ENCODE peak calls at places on chromosomes 2 and 18, in five cellular contexts. Z, R, E, P and S are unnamed samples.

GRCh38 chr2:73841912-73842738 is 13.4 kb downstream of the STAMBP start:
- DNase-seq in R (peak), P (no peak), E (peak), Z (no peak), S (no peak)

GRCh38 chr18:24456549-24456948 is 3.9 kb upstream of the HRH4 start:
- DNase-seq in E (no peak), R (no peak), Z (no peak), P (no peak), S (no peak)

GRCh38 chr2:152499411-152499810 is 164.4 kb downstream of the FMNL2 start:
- DNase-seq in R (no peak), Z (no peak), E (no peak), P (peak), S (no peak)

GRCh38 chr18:7370812-7371211 is 139.9 kb downstream of the LRRC30 start:
- DNase-seq in P (no peak), R (no peak), E (no peak), Z (no peak), S (no peak)

GRCh38 chr2:15996536-15997423 is 56.4 kb downstream of the MYCN start:
- DNase-seq in E (no peak), Z (no peak), R (no peak), P (no peak), S (no peak)

GRCh38 chr18:25467226-25468065 is 115.5 kb upstream of the ZNF521 start:
- DNase-seq in R (no peak), Z (peak), E (no peak), P (peak), S (no peak)

GRCh38 chr2:26494199-26494598 is 16.3 kb upstream of the OTOF start:
- DNase-seq in R (no peak), E (no peak), Z (no peak), P (no peak), S (no peak)

GRCh38 chr2:47300081-47300480 is 102.9 kb upstream of the MSH2 start:
- DNase-seq in R (no peak), E (no peak), Z (peak), P (peak), S (no peak)

GRCh38 chr2:73085691-73086090 is 14.2 kb upstream of the SFXN5 start:
- DNase-seq in P (peak), Z (peak), E (peak), R (peak), S (peak)

GRCh38 chr2:30702694-30703093 is 104.6 kb downstream of the CAPN13 start:
- DNase-seq in Z (no peak), R (no peak), E (no peak), P (no peak), S (no peak)

GRCh38 chr2:224723606-224724217 is 7.5 kb upstream of the CCDC195 start:
- DNase-seq in Z (no peak), P (peak), R (no peak), E (no peak), S (no peak)

GRCh38 chr2:95298471-95299111 is 1.4 kb downstream of the KCNIP3 start:
- DNase-seq in R (no peak), P (no peak), Z (no peak), E (no peak), S (no peak)

GRCh38 chr2:163347982-163348842 is 387.6 kb downstream of the FIGN start:
- DNase-seq in R (peak), E (peak), P (peak), Z (peak), S (no peak)

GRCh38 chr2:28406276-28407096 is 13.8 kb downstream of the FOSL2 start:
- DNase-seq in E (peak), P (peak), R (no peak), Z (peak), S (peak)

GRCh38 chr2:25528173-25528572 is 145.2 kb downstream of the DTNB start:
- DNase-seq in Z (peak), E (no peak), R (no peak), P (peak), S (no peak)

GRCh38 chr2:187429989-187430388 is 18.1 kb downstream of the CALCRL start:
- DNase-seq in Z (peak), R (no peak), P (peak), E (no peak), S (no peak)

GRCh38 chr2:226773291-226773690 is 26.3 kb downstream of the IRS1 start:
- DNase-seq in R (no peak), P (no peak), E (no peak), Z (no peak), S (no peak)

GRCh38 chr18:54958711-54959625 is at the start of gene CCDC68:
- DNase-seq in R (peak), Z (peak), P (no peak), E (peak), S (peak)

GRCh38 chr18:41545091-41545888 is 409.7 kb upstream of the PIK3C3 start:
- DNase-seq in R (no peak), P (no peak), E (no peak), Z (no peak), S (no peak)

GRCh38 chr2:181466661-181467576 is 9.7 kb downstream of the ITGA4 start:
- DNase-seq in R (peak), Z (peak), E (peak), P (peak), S (peak)

GRCh38 chr2:54572262-54572635 is 116.1 kb downstream of the SPTBN1 start:
- DNase-seq in Z (peak), E (no peak), P (peak), R (peak), S (peak)

GRCh38 chr2:64525323-64525625 is 1.1 kb downstream of the AFTPH start:
- DNase-seq in E (no peak), R (peak), Z (peak), P (no peak), S (no peak)

GRCh38 chr18:31946305-31947046 is 3.5 kb upstream of the TRAPPC8 start:
- DNase-seq in P (no peak), R (no peak), Z (no peak), E (peak), S (no peak)

GRCh38 chr2:155842103-155842502 is 490.4 kb downstream of the NR4A2 start:
- DNase-seq in Z (no peak), P (no peak), E (no peak), R (no peak), S (no peak)

GRCh38 chr18:62957885-62958472 is 242.6 kb downstream of the PHLPP1 start:
- DNase-seq in E (peak), P (peak), Z (peak), R (peak), S (peak)

GRCh38 chr2:121707344-121707919 is 29.2 kb downstream of the NIFK start:
- DNase-seq in P (no peak), Z (no peak), E (peak), R (peak), S (peak)

GRCh38 chr18:44759925-44760342 is 79.2 kb downstream of the SETBP1 start:
- DNase-seq in P (no peak), R (no peak), E (no peak), Z (no peak), S (no peak)

GRCh38 chr18:69564602-69565001 is 163.9 kb downstream of the DOK6 start:
- DNase-seq in R (no peak), E (no peak), P (no peak), Z (no peak), S (no peak)

GRCh38 chr2:8170954-8171353 is 510.9 kb upstream of the ID2 start:
- DNase-seq in Z (no peak), R (no peak), P (no peak), E (no peak), S (no peak)

DNA sequence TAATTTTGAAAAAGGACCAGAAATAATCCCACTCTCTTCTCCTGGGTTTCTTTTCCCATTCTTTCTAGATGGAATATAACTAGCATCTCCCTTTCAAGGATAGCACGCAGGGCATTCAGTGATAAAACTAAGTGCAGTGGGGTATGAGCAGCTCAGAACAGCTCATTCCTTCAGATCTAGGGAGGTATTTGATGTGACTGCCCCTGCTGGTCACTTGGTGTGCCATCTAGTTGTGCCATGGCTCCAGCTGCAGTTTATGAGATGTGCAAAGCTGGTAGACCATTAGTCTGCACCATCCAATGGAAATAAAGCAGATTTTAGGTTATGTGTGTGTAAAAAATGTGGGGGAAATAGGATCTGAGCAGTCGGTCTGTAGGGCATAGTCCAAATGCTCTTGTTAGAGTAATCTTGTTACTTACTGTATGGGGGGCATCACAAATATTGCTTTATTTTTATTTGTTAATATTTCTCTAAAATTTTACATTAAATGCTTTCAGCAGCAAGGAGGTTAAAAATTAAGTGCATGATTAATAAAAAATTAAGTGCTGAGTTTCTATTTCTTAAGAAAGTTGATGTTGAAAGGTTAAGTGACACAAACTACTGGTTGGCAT is 38.9 kb downstream of the CTAGE1 start:
- DNase-seq in P (peak), Z (peak), R (peak), E (peak), S (peak)
- TF ChIP-seq CTCF in P (peak), Z (peak), R (peak), E (peak), S (peak)

GRCh38 chr2:96809951-96810782 is 5.9 kb upstream of the CNNM3 start:
- DNase-seq in E (no peak), Z (no peak), R (no peak), P (no peak), S (no peak)
- TF ChIP-seq CTCF in E (no peak), Z (no peak), R (no peak), P (no peak), S (no peak)

GRCh38 chr2:71388214-71388613 is 56.6 kb downstream of the ZNF638 start:
- DNase-seq in P (no peak), R (no peak), E (no peak), Z (no peak), S (no peak)
- TF ChIP-seq CTCF in P (no peak), R (no peak), E (no peak), Z (no peak), S (no peak)

GRCh38 chr18:79379931-79380815 is 15.6 kb upstream of the NFATC1 start:
- DNase-seq in P (no peak), R (no peak), E (no peak), Z (no peak), S (no peak)

GRCh38 chr18:79377187-79377891 is 18.4 kb upstream of the NFATC1 start:
- DNase-seq in R (no peak), Z (no peak), P (no peak), E (no peak), S (no peak)

GRCh38 chr18:79380816-79381806 is 14.6 kb upstream of the NFATC1 start:
- DNase-seq in P (peak), Z (peak), E (peak), R (peak), S (peak)

GRCh38 chr18:79378416-79379250 is 17.1 kb upstream of the NFATC1 start:
- DNase-seq in Z (peak), R (peak), P (peak), E (peak), S (peak)

GRCh38 chr18:79379251-79379905 is 16.4 kb upstream of the NFATC1 start:
- DNase-seq in P (no peak), R (no peak), Z (no peak), E (no peak), S (no peak)
- TF ChIP-seq CTCF in P (no peak), R (no peak), Z (no peak), E (no peak), S (no peak)

DNA sequence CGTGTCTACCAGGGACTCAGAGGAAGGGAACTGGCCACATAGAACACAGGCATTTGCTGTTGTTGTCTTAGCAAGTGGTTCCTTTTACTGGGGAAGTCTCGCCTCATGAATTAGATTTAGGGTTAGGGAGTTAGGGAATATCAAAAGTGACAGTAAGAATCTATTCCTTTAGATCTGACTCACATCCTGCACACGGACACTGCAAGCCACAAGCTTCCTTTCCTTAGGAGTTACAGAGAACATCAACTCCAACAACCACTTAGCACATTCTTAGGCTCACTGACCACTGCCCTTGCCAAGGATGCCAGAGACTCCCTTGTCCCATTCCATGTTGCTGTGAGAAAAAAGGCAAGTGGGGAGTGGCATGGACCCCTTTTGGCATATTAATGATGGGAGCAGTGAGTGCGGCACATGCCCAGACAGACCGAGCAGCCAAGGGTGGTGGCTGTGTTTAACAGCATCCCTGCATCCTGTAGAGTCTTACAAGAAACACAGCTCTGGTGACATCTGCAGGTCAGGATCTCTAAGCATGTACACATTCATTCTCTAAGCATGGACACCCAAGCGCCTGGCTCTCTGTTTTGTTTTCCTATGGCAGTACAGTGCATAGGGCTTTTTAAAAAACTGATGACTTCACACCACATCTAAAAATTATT is 745.6 kb upstream of the RAB6C start:
- DNase-seq in P (peak), R (no peak), Z (peak), E (no peak), S (no peak)
- TF ChIP-seq CTCF in P (no peak), R (no peak), Z (no peak), E (no peak), S (no peak)

DNA sequence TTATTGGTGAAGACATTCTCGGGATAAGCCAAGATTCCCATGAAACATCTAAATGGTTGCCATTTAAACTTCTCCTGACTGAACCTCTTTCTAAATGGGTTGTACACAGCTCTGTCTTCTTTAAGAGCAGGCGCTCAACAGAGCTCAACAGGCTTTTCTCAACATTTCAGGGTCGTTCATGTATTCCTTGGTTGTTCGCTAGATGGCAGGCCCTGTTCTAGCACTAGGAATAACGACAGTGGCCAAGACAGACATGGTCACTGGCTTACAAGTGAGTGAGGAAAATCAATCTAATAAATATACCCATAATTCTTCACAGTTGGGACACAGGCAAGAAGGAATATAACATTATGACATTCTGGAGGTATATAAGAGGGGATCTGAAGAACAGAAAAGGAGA is 154.5 kb downstream of the SMAD2 start:
- DNase-seq in E (no peak), P (peak), R (no peak), Z (peak), S (no peak)
- TF ChIP-seq CTCF in E (no peak), P (no peak), R (no peak), Z (peak), S (no peak)

DNA sequence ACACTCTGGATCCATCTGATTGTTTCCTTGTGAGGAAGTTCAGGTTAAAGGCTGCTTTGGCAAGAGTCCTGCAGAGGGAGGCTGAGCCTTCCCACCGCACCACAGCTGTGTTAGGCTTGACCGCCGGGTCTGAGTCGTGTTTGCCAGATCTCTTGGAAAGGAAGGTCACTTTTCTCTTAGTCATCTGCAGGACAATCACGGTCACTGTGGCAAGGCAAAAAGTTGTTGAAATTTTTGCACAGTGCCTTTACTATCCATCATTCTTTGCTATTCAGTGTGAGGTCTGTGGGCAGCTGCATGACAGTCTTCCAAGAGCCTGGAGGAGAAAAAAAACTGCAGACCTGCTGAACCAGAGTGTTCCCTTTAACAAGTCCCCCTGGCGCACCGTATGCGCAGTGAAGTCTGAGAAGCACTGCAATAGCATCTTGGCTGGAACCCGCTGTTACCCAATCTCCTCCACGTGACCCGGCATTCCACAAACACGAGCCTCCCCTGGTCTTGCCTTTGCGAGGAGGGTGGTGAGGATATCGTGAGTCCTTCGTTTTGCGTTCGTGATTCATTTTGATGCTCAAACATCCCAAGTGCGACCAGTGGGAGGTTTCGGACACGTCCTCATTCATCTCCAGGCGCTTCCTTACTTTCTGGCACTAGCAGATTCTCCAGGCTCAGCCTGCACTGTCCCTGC is 23.0 kb downstream of the BIN1 start:
- DNase-seq in R (peak), Z (peak), P (peak), E (peak), S (no peak)
- TF ChIP-seq CTCF in R (no peak), Z (peak), P (peak), E (no peak), S (no peak)

GRCh38 chr18:33751613-33752221 is 173.7 kb downstream of the ASXL3 start:
- DNase-seq in E (no peak), R (no peak), Z (peak), P (peak), S (no peak)
- TF ChIP-seq CTCF in E (no peak), R (peak), Z (peak), P (peak), S (no peak)

GRCh38 chr18:13112982-13113381 is 105.6 kb upstream of the LDLRAD4 start:
- DNase-seq in E (peak), Z (peak), R (no peak), P (peak), S (peak)
- TF ChIP-seq CTCF in E (no peak), Z (peak), R (peak), P (peak), S (no peak)

GRCh38 chr2:4995466-4995865 is 696.7 kb upstream of the SOX11 start:
- DNase-seq in Z (no peak), E (no peak), P (no peak), R (no peak), S (no peak)

GRCh38 chr2:4992226-4992625 is 700.0 kb upstream of the SOX11 start:
- DNase-seq in R (no peak), E (no peak), P (no peak), Z (peak), S (no peak)
- TF ChIP-seq CTCF in R (no peak), E (no peak), P (no peak), Z (peak), S (no peak)